ENCODE peak calls at places on chromosomes 2 and 18, in six cellular contexts. I is OCI-LY7, O is right lobe of liver, P is epithelial cell of esophagus, R is dorsolateral prefrontal cortex, S is astrocyte of the spinal cord. F is an unnamed sample.

GRCh38 chr2:60957643-60958042 is 59.9 kb upstream of the PEX13 start:
- DNase-seq in R (no peak), S (no peak), I (no peak), O (no peak), P (peak), F (no peak)

GRCh38 chr2:11071207-11071606 is 84.1 kb upstream of the SLC66A3 start:
- DNase-seq in R (no peak), I (no peak), O (no peak), S (no peak), P (no peak), F (no peak)

GRCh38 chr2:215522237-215522636 is 86.4 kb upstream of the FN1 start:
- DNase-seq in R (no peak), P (no peak), O (no peak), I (no peak), S (no peak), F (no peak)

GRCh38 chr18:78814321-78814720 is 165.3 kb upstream of the SALL3 start:
- DNase-seq in I (no peak), P (no peak), O (no peak), S (no peak), R (no peak), F (no peak)

GRCh38 chr2:230552181-230552580 is 136.2 kb downstream of the SP100 start:
- DNase-seq in I (peak), O (no peak), R (no peak), S (no peak), P (no peak), F (no peak)

GRCh38 chr2:239600194-239600593 is 199.4 kb upstream of the HDAC4 start:
- DNase-seq in O (no peak), P (no peak), S (no peak), I (no peak), R (no peak), F (no peak)

GRCh38 chr2:97660775-97661417 is 2.9 kb downstream of the ACTR1B start:
- DNase-seq in O (no peak), R (no peak), P (no peak), S (peak), I (no peak), F (no peak)

GRCh38 chr2:240060977-240061591 is 7.8 kb upstream of the OR6B3 start:
- DNase-seq in P (peak), S (peak), I (peak), R (no peak), O (no peak), F (no peak)

GRCh38 chr2:26720322-26721166 is 28.0 kb downstream of the KCNK3 start:
- DNase-seq in O (peak), P (no peak), I (no peak), R (peak), S (peak), F (no peak)

GRCh38 chr2:32864761-32865160 is 82.0 kb upstream of the LTBP1 start:
- DNase-seq in R (no peak), S (peak), O (no peak), I (no peak), P (no peak), F (no peak)

GRCh38 chr2:209423562-209424541 is at the start of gene MAP2:
- DNase-seq in R (peak), I (peak), S (peak), O (peak), P (peak), F (peak)
- TF ChIP-seq CTCF in R (peak), I (peak), S (peak), O (peak), P (peak), F (peak)

GRCh38 chr18:45282101-45282812 is 333.0 kb upstream of the SLC14A2 start:
- DNase-seq in R (no peak), S (peak), P (peak), I (no peak), O (no peak), F (no peak)
- TF ChIP-seq CTCF in R (no peak), S (no peak), P (peak), I (no peak), O (peak), F (no peak)

GRCh38 chr2:199490049-199490448 is 32.3 kb upstream of the SATB2 start:
- DNase-seq in O (no peak), R (no peak), I (no peak), S (no peak), P (no peak), F (no peak)

GRCh38 chr2:199480966-199481365 is 23.2 kb upstream of the SATB2 start:
- DNase-seq in I (peak), P (no peak), S (no peak), R (no peak), O (no peak), F (no peak)

GRCh38 chr2:199485732-199486335 is 28.1 kb upstream of the SATB2 start:
- DNase-seq in S (peak), O (peak), I (peak), R (no peak), P (peak), F (no peak)

GRCh38 chr2:199488772-199489400 is 31.1 kb upstream of the SATB2 start:
- DNase-seq in P (peak), I (peak), O (peak), S (peak), R (no peak), F (no peak)

DNA sequence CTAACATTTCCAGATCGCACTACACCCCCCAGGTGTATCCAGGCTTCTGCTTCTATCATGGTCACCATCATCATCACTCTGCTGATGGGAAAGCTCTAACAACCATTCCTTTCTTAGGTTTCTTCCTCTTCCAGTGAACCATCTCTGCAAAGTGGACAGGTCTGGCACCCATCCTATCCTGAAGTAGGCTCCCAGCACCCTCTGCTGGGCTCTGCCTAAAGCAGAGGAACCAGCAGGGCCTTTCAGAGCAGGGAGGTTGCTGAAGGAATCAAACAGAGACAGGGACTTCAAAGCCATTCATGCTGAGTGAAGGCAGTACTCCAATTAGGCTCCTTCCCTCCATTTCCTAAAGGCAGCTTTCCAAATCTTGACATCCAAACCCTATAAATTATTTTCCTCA is 27.2 kb upstream of the SATB2 start:
- DNase-seq in P (peak), S (no peak), O (no peak), I (peak), R (no peak), F (no peak)
- TF ChIP-seq CTCF in P (peak), S (peak), O (no peak), I (peak), R (no peak), F (peak)

DNA sequence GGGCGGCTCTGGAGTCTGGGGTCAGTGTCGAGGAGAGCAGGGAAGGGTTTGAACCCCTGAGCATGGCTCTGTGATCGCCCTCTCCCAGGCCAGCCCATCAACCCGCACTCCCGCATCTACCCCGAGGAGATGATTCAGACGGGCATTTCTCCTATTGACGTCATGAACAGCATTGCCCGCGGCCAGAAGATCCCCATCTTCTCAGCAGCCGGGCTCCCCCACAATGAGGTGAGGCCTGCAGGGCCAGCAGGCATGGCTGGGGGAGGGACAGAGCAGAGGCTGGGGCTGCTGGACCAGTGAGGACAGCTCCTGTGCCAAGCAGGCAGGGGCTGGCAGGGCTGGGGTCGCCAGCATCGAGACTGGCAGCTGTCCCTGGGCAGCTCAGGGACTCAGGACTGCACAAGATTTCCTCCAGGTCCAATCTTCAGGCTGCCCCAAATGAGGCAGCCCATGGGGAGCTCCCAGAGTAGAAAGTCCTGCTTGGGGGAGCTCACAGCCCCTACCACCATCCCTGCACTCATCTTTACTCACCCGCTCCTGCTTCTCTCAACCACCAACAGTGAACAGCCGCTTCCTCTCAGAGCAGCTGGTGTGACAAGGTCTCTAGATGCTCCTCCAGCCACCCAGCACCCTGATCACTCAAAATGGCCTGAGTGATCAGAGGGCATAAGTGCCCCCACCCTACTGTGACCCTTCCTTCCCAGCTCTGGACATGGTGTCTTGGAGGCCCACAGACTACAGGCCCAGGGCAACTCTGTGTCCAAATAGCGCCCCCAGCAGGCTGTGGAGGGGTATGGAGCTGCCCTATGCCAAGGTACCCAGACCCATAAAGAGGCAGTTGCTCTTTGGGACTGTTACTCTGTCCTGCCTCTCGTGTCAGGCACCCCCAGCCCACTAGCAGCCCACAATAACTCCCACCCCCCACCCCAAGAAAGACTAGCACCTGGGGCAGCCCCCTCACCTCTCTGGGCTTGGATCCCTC is 18.3 kb upstream of the ANKRD53 start:
- DNase-seq in I (no peak), O (no peak), P (no peak), S (no peak), R (peak), F (no peak)
- TF ChIP-seq CTCF in I (peak), O (no peak), P (no peak), S (peak), R (no peak), F (peak)

GRCh38 chr2:23545391-23545790 is 160.4 kb downstream of the KLHL29 start:
- DNase-seq in I (no peak), S (no peak), O (no peak), P (peak), R (peak), F (no peak)
- TF ChIP-seq CTCF in I (no peak), S (no peak), O (no peak), P (no peak), R (no peak), F (peak)

GRCh38 chr18:32373995-32374394 is 96.7 kb downstream of the GAREM1 start:
- DNase-seq in S (peak), O (no peak), P (peak), R (peak), I (no peak), F (no peak)
- TF ChIP-seq CTCF in S (no peak), O (no peak), P (no peak), R (no peak), I (no peak), F (no peak)

DNA sequence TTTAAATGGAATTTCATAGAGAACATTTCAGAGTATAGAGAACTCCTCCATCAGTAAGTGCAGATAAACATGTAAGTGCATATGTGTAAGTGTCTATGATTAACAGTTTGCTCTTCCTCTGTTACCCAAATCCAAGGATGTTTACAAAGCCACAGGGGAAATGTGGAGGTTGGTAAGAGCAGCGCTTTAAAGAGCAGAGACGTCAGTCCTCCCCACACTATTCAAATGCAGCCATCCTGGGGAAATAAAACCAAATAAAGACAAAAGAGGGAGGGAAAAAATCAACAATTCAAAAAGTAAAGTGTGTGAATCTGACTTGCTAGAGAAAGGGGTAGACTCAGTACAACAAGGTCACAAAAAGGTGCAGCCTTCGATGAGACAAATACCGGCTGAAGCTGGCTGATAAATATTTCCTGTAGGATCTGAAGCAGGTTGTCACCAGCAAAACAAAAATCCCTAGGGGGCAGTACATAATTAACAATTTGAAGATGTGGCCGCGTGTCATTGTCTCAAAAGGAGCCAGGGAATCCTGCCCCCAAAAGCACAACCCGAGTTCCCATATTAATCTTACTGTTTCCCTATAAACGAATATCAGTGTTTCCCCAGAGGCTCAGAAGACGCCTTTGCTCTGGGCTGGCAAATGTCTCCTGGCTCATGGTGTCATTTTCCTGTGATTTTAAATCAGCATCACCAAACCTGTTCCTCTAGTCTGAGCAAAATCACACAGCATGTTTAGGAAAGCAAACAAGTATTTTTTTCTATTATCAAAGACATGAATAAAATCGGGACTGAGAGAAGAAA is 216.5 kb downstream of the CDCA7 start:
- DNase-seq in P (peak), O (no peak), I (peak), S (peak), R (no peak), F (no peak)
- TF ChIP-seq CTCF in P (peak), O (peak), I (peak), S (peak), R (peak), F (peak)

GRCh38 chr2:219206442-219207253 is at the start of gene ZFAND2B:
- DNase-seq in S (peak), P (peak), O (peak), R (peak), I (peak), F (peak)
- TF ChIP-seq CTCF in S (no peak), P (peak), O (no peak), R (peak), I (no peak), F (peak)